ENCODE peak calls at places on chromosome 11, in four cellular contexts. C is neural progenitor cell, O is GM23338, A is SK-N-SH. K is an unnamed sample.

GRCh38 chr11:100578966-100579365 is 108.1 kb upstream of the ARHGAP42 start:
- DNase-seq in A (no peak), C (no peak), O (peak; percentile 51), K (peak; percentile 79)

GRCh38 chr11:811446-812245 is 1.9 kb downstream of the RPLP2 start:
- DNase-seq in C (no peak), O (no peak), A (no peak), K (no peak)

GRCh38 chr11:9347100-9347499 is 32.7 kb upstream of the TMEM41B start:
- DNase-seq in O (peak; percentile 33), A (no peak), C (no peak), K (no peak)

GRCh38 chr11:103806130-103806900 is 230.1 kb upstream of the DDI1 start:
- DNase-seq in A (no peak), C (no peak), O (no peak), K (peak; percentile 66)

GRCh38 chr11:46055371-46055770 is 65.9 kb downstream of the PHF21A start:
- DNase-seq in O (peak; percentile 90), C (peak; percentile 34), A (no peak), K (no peak)

GRCh38 chr11:69215784-69216415 is 60.2 kb downstream of the SMIM38 start:
- DNase-seq in O (no peak), C (no peak), A (no peak), K (peak; percentile 65)

GRCh38 chr11:57648791-57649735 is 649 bp downstream of the YPEL4 start:
- DNase-seq in O (peak; percentile 76), A (peak; percentile 57), C (peak; percentile 73), K (no peak)

GRCh38 chr11:43585877-43586608 is 94.5 kb upstream of the HSD17B12 start:
- DNase-seq in A (no peak), C (no peak), O (peak; percentile 37), K (no peak)

GRCh38 chr11:44248109-44248508 is 61.8 kb downstream of the ALX4 start:
- DNase-seq in C (no peak), A (no peak), O (no peak), K (no peak)

GRCh38 chr11:32851251-32851650 is 21.5 kb downstream of the PRRG4 start:
- DNase-seq in C (no peak), O (no peak), A (no peak), K (no peak)

GRCh38 chr11:126061707-126062678 is 673 bp downstream of the CDON start:
- DNase-seq in O (peak; percentile 87), A (peak; percentile 56), C (peak; percentile 83), K (peak; percentile 79)

GRCh38 chr11:118889796-118890195 is 6.1 kb downstream of the CXCR5 start:
- DNase-seq in A (no peak), C (no peak), O (no peak), K (no peak)

GRCh38 chr11:17314232-17314547 is 37.4 kb upstream of the NCR3LG1 start:
- DNase-seq in C (no peak), A (no peak), O (no peak), K (peak; percentile 49)

GRCh38 chr11:16986434-16987204 is 27.6 kb downstream of the PLEKHA7 start:
- DNase-seq in A (no peak), O (peak; percentile 25), C (no peak), K (peak; percentile 58)

GRCh38 chr11:27705873-27706820 is 5.9 kb upstream of the BDNF start:
- DNase-seq in A (peak; percentile 71), O (peak; percentile 79), C (peak; percentile 62), K (peak; percentile 43)

GRCh38 chr11:71252782-71253730 is 679 bp upstream of the SHANK2 start:
- DNase-seq in A (no peak), O (peak; percentile 85), C (peak; percentile 67), K (peak; percentile 87)

GRCh38 chr11:76048763-76049162 is 157.5 kb downstream of the WNT11 start:
- DNase-seq in A (no peak), C (peak; percentile 40), O (peak; percentile 77), K (no peak)

GRCh38 chr11:21475276-21475675 is 717.6 kb upstream of the ANO5 start:
- DNase-seq in O (peak; percentile 40), A (no peak), C (peak; percentile 15), K (no peak)

GRCh38 chr11:47379317-47379716 is 970 bp upstream of the SPI1 start:
- DNase-seq in A (no peak), O (no peak), C (no peak), K (no peak)

GRCh38 chr11:107783121-107783520 is 71.3 kb upstream of the SLN start:
- DNase-seq in A (no peak), C (no peak), O (no peak), K (no peak)

GRCh38 chr11:117520966-117521365 is 193.3 kb downstream of the CEP164 start:
- DNase-seq in O (no peak), A (no peak), C (no peak), K (no peak)

GRCh38 chr11:133995066-133995465 is 38.3 kb upstream of the IGSF9B start:
- DNase-seq in A (no peak), O (no peak), C (no peak), K (no peak)

GRCh38 chr11:78525720-78526119 is 48.9 kb downstream of the NARS2 start:
- DNase-seq in A (no peak), C (no peak), O (no peak), K (no peak)

DNA sequence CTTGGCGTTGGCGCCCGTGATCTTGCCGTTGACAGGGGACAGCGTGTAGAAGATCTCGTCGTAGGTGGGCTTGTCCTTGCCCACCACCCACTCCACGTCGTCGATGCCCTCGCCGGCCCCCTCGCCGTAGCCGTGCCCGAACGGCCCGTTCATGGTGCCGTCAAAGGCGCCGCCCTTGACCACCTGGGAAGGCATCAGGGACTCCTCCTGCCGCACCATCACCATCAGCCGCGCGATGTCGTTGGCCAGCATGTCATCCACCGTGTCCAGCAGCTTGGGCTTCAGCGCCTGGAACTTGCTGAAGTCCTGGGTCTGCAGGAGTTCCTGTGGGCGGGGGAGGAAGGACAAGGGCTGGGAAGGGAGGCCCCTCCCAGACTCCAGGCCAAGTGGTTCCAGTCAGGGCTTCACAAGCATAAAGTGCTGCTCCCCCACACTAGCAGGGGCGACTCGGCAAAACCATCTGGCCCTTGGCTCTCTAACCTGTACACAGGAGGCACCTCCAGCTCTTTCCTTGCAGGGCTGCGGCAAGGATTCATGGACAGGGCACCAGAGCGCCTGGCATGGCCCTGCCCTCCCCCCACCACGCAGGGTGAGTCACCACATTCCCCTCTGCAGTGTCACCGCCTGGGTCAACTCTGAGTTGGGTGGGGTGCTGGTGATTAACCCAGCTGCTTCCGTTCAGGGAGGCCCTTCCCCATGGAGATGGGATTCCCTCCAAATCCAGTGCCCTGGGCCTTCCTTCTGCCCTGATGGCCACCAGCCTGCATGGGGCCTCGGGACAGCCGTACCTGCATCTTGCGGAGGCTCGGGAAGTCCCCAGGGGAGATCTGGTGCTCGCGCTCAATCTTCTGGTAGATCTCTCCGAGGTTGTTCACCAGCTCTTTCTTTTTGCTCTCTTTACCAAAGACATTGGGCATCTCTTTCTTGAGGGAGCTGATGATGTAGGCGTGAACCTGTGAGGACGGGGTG is 10.4 kb upstream of the CDC42BPG start:
- DNase-seq in C (no peak), O (no peak), A (no peak), K (peak; percentile 100)
- H3F3A ChIP-seq in C (no peaks in the 10 kb centered on the region), O (no peaks in the 10 kb centered on the region), A (peaks cover 6% of the 10 kb centered on the region), K (peaks cover 4% of the 10 kb centered on the region)

GRCh38 chr11:132632641-132633124 is 899.6 kb downstream of the OPCML start:
- DNase-seq in O (no peak), A (peak; percentile 39), C (no peak), K (peak; percentile 65)

GRCh38 chr11:132639986-132640385 is 892.3 kb downstream of the OPCML start:
- DNase-seq in O (no peak), C (no peak), A (no peak), K (no peak)

GRCh38 chr11:132643239-132643638 is 889.1 kb downstream of the OPCML start:
- DNase-seq in A (no peak), C (peak; percentile 33), O (no peak), K (no peak)

GRCh38 chr11:132640952-132641351 is 891.3 kb downstream of the OPCML start:
- DNase-seq in O (no peak), A (no peak), C (no peak), K (no peak)

DNA sequence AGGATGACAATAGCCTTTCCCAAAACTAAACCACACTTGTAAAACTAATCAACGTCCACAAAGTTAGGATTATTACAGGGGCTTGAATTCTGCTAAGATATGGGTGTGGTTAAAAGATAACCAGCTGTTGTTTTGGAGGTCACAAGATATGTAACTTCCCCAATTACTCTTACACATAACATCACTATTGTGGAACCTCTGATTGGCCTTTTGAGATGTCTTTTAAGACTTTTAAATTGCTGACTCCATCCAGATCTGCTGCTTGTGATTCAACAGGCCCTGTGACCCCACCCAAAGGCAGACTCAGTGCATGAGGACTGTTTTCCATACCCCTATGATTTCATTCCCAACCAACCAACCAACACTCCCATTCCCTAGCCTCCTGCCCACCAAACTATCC is 893.9 kb downstream of the OPCML start:
- DNase-seq in A (no peak), O (no peak), C (no peak), K (no peak)
- H3K4me3 ChIP-seq in A (no peak overlapping the region), O (no peak overlapping the region), C (no peak overlapping the region), K (no peak overlapping the region)

GRCh38 chr11:12815931-12816494 is 141.8 kb downstream of the TEAD1 start:
- DNase-seq in O (no peak), A (no peak), C (no peak), K (no peak)
- H3F3A ChIP-seq in O (no peaks in the 10 kb centered on the region), A (peaks cover 39% of the 10 kb centered on the region), C (no peaks in the 10 kb centered on the region), K (no peaks in the 10 kb centered on the region)

GRCh38 chr11:92225563-92226308 is 1.1 kb downstream of the FAT3 start:
- DNase-seq in C (peak; percentile 77), O (peak; percentile 77), A (peak; percentile 71), K (no peak)
- H3K4me3 ChIP-seq in C (peak overlapping the region; percentile 63), O (peak overlapping the region; percentile 90), A (peak overlapping the region; percentile 53), K (no peak overlapping the region)

GRCh38 chr11:85661972-85662664 is 2.8 kb downstream of the CREBZF start:
- DNase-seq in O (no peak), A (no peak), C (no peak), K (no peak)

GRCh38 chr11:85658180-85658579 is 6.7 kb downstream of the CREBZF start:
- DNase-seq in C (no peak), A (no peak), O (no peak), K (no peak)

GRCh38 chr11:85651118-85651517 is 3.4 kb downstream of the TMEM126A start:
- DNase-seq in O (peak; percentile 47), C (no peak), A (no peak), K (no peak)

GRCh38 chr11:85653048-85653447 is 5.3 kb downstream of the TMEM126A start:
- DNase-seq in O (no peak), A (no peak), C (no peak), K (no peak)

GRCh38 chr11:85656777-85657176 is 8.2 kb downstream of the CREBZF start:
- DNase-seq in O (no peak), C (no peak), A (no peak), K (no peak)
- H3F3A ChIP-seq in O (no peaks in the 10 kb centered on the region), C (peaks cover 47% of the 10 kb centered on the region), A (peaks cover 15% of the 10 kb centered on the region), K (no peaks in the 10 kb centered on the region)

GRCh38 chr11:35035894-35036408 is 103.0 kb upstream of the CD44 start:
- DNase-seq in A (no peak), O (no peak), C (no peak), K (peak; percentile 74)
- H3K4me3 ChIP-seq in A (no peak overlapping the region), O (no peak overlapping the region), C (no peak overlapping the region), K (no peak overlapping the region)